ENCODE peak calls at places on chromosomes 3 and 15, in ten cellular contexts. One of them, this sample, is unnamed.

GRCh38 chr3:25283596-25283995 is 144.5 kb upstream of the RARB start:
- DNase-seq in foreskin fibroblast: no peak
- DNase-seq in OCI-LY7: no peak
- DNase-seq in adrenal gland: no peak
- DNase-seq in astrocyte of the spinal cord: no peak
- DNase-seq in MCF 10A: no peak
- DNase-seq in PC-9: no peak
- DNase-seq in suprapubic skin: no peak
- DNase-seq in cardiac fibroblast: no peak
- DNase-seq in endothelial cell: no peak
- DNase-seq in this sample: no peak

GRCh38 chr15:62110000-62110851 is 43.4 kb downstream of the C2CD4A start:
- DNase-seq in foreskin fibroblast: peak
- DNase-seq in OCI-LY7: no peak
- DNase-seq in adrenal gland: peak
- DNase-seq in astrocyte of the spinal cord: peak
- DNase-seq in MCF 10A: peak
- DNase-seq in PC-9: no peak
- DNase-seq in suprapubic skin: no peak
- DNase-seq in cardiac fibroblast: peak
- DNase-seq in endothelial cell: no peak
- DNase-seq in this sample: peak

GRCh38 chr15:56460947-56461346 is 4.0 kb downstream of the MNS1 start:
- DNase-seq in foreskin fibroblast: no peak
- DNase-seq in OCI-LY7: peak
- DNase-seq in adrenal gland: no peak
- DNase-seq in astrocyte of the spinal cord: no peak
- DNase-seq in MCF 10A: no peak
- DNase-seq in PC-9: no peak
- DNase-seq in suprapubic skin: no peak
- DNase-seq in cardiac fibroblast: no peak
- DNase-seq in endothelial cell: no peak
- DNase-seq in this sample: no peak

GRCh38 chr3:148092624-148093194 is 605.0 kb upstream of the AGTR1 start:
- DNase-seq in foreskin fibroblast: no peak
- DNase-seq in OCI-LY7: no peak
- DNase-seq in adrenal gland: no peak
- DNase-seq in astrocyte of the spinal cord: no peak
- DNase-seq in MCF 10A: no peak
- DNase-seq in PC-9: no peak
- DNase-seq in suprapubic skin: no peak
- DNase-seq in cardiac fibroblast: no peak
- DNase-seq in endothelial cell: no peak
- DNase-seq in this sample: no peak

GRCh38 chr15:93040288-93041158 is 48.5 kb downstream of the RGMA start:
- DNase-seq in foreskin fibroblast: no peak
- DNase-seq in OCI-LY7: no peak
- DNase-seq in adrenal gland: no peak
- DNase-seq in astrocyte of the spinal cord: no peak
- DNase-seq in MCF 10A: no peak
- DNase-seq in PC-9: no peak
- DNase-seq in suprapubic skin: no peak
- DNase-seq in cardiac fibroblast: no peak
- DNase-seq in endothelial cell: no peak
- DNase-seq in this sample: peak

GRCh38 chr3:46927718-46928073 is 48.8 kb downstream of the CCDC12 start:
- DNase-seq in foreskin fibroblast: no peak
- DNase-seq in OCI-LY7: no peak
- DNase-seq in adrenal gland: no peak
- DNase-seq in astrocyte of the spinal cord: no peak
- DNase-seq in MCF 10A: no peak
- DNase-seq in PC-9: no peak
- DNase-seq in suprapubic skin: no peak
- DNase-seq in cardiac fibroblast: no peak
- DNase-seq in endothelial cell: no peak
- DNase-seq in this sample: no peak

GRCh38 chr3:101868534-101869464 is 19.5 kb downstream of the NFKBIZ start:
- DNase-seq in foreskin fibroblast: peak
- DNase-seq in OCI-LY7: no peak
- DNase-seq in adrenal gland: no peak
- DNase-seq in astrocyte of the spinal cord: peak
- DNase-seq in MCF 10A: peak
- DNase-seq in PC-9: peak
- DNase-seq in suprapubic skin: no peak
- DNase-seq in cardiac fibroblast: peak
- DNase-seq in endothelial cell: no peak
- DNase-seq in this sample: no peak

GRCh38 chr3:149658444-149659172 is 783 bp upstream of the WWTR1 start:
- DNase-seq in foreskin fibroblast: peak
- DNase-seq in OCI-LY7: no peak
- DNase-seq in adrenal gland: peak
- DNase-seq in astrocyte of the spinal cord: peak
- DNase-seq in MCF 10A: peak
- DNase-seq in PC-9: peak
- DNase-seq in suprapubic skin: peak
- DNase-seq in cardiac fibroblast: peak
- DNase-seq in endothelial cell: peak
- DNase-seq in this sample: peak

GRCh38 chr3:40877651-40878463 is 321.4 kb upstream of the CTNNB1 start:
- DNase-seq in foreskin fibroblast: no peak
- DNase-seq in OCI-LY7: no peak
- DNase-seq in adrenal gland: peak
- DNase-seq in astrocyte of the spinal cord: peak
- DNase-seq in MCF 10A: peak
- DNase-seq in PC-9: no peak
- DNase-seq in suprapubic skin: peak
- DNase-seq in cardiac fibroblast: peak
- DNase-seq in endothelial cell: no peak
- DNase-seq in this sample: no peak

GRCh38 chr3:99442599-99442998 is 195.8 kb upstream of the COL8A1 start:
- DNase-seq in foreskin fibroblast: no peak
- DNase-seq in OCI-LY7: no peak
- DNase-seq in adrenal gland: no peak
- DNase-seq in astrocyte of the spinal cord: no peak
- DNase-seq in MCF 10A: no peak
- DNase-seq in PC-9: no peak
- DNase-seq in suprapubic skin: no peak
- DNase-seq in cardiac fibroblast: no peak
- DNase-seq in endothelial cell: no peak
- DNase-seq in this sample: no peak

GRCh38 chr3:15557511-15557946 is 36.0 kb upstream of the COLQ start:
- DNase-seq in foreskin fibroblast: peak
- DNase-seq in OCI-LY7: peak
- DNase-seq in adrenal gland: peak
- DNase-seq in astrocyte of the spinal cord: peak
- DNase-seq in MCF 10A: peak
- DNase-seq in PC-9: peak
- DNase-seq in suprapubic skin: no peak
- DNase-seq in cardiac fibroblast: peak
- DNase-seq in endothelial cell: peak
- DNase-seq in this sample: peak

GRCh38 chr15:62603757-62604156 is 438.7 kb upstream of the C2CD4B start:
- DNase-seq in foreskin fibroblast: peak
- DNase-seq in OCI-LY7: no peak
- DNase-seq in adrenal gland: no peak
- DNase-seq in astrocyte of the spinal cord: no peak
- DNase-seq in MCF 10A: peak
- DNase-seq in PC-9: peak
- DNase-seq in suprapubic skin: no peak
- DNase-seq in cardiac fibroblast: peak
- DNase-seq in endothelial cell: no peak
- DNase-seq in this sample: no peak

GRCh38 chr3:86772699-86773098 is 218.2 kb downstream of the VGLL3 start:
- DNase-seq in foreskin fibroblast: no peak
- DNase-seq in OCI-LY7: no peak
- DNase-seq in adrenal gland: no peak
- DNase-seq in astrocyte of the spinal cord: no peak
- DNase-seq in MCF 10A: no peak
- DNase-seq in PC-9: no peak
- DNase-seq in suprapubic skin: no peak
- DNase-seq in cardiac fibroblast: no peak
- DNase-seq in endothelial cell: no peak
- DNase-seq in this sample: no peak

GRCh38 chr3:86771741-86772512 is 219.0 kb downstream of the VGLL3 start:
- DNase-seq in foreskin fibroblast: no peak
- DNase-seq in OCI-LY7: no peak
- DNase-seq in adrenal gland: no peak
- DNase-seq in astrocyte of the spinal cord: no peak
- DNase-seq in MCF 10A: no peak
- DNase-seq in PC-9: no peak
- DNase-seq in suprapubic skin: no peak
- DNase-seq in cardiac fibroblast: no peak
- DNase-seq in endothelial cell: no peak
- DNase-seq in this sample: no peak

DNA sequence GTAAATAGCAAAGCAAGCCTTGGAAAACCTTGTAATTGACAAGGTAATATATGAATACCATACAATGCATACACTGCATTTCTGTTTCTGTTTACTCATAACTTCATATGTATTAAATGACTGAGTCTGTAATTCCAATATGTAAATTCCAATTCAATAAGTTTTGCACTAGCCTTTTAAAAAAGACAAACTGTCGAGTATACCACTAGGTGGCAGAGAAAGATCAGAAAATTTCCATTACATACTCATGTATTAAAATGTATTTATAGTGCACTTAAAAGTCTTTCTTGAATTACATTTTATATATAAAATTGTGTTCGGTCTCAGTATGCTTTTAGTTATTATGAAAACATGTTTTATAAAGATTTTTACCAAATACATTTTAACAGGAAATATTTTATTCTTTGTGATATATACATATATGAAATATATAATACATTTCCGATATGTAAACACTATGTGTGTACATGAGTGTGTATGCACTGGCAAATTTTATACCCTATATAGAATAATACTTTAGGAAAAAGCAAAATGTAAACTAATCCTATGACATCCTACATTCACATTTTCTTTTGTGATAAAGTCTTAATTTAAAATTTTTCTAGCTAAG is 216.8 kb downstream of the VGLL3 start:
- DNase-seq in foreskin fibroblast: peak
- DNase-seq in OCI-LY7: peak
- DNase-seq in adrenal gland: no peak
- DNase-seq in astrocyte of the spinal cord: peak
- DNase-seq in MCF 10A: peak
- DNase-seq in PC-9: no peak
- DNase-seq in suprapubic skin: no peak
- DNase-seq in cardiac fibroblast: peak
- DNase-seq in endothelial cell: no peak
- DNase-seq in this sample: no peak
- TF ChIP-seq CTCF in foreskin fibroblast: peak
- TF ChIP-seq CTCF in OCI-LY7: peak
- TF ChIP-seq CTCF in adrenal gland: peak
- TF ChIP-seq CTCF in astrocyte of the spinal cord: peak
- TF ChIP-seq CTCF in MCF 10A: peak
- TF ChIP-seq CTCF in PC-9: peak
- TF ChIP-seq CTCF in suprapubic skin: peak
- TF ChIP-seq CTCF in cardiac fibroblast: peak
- TF ChIP-seq CTCF in endothelial cell: peak
- TF ChIP-seq CTCF in this sample: peak

DNA sequence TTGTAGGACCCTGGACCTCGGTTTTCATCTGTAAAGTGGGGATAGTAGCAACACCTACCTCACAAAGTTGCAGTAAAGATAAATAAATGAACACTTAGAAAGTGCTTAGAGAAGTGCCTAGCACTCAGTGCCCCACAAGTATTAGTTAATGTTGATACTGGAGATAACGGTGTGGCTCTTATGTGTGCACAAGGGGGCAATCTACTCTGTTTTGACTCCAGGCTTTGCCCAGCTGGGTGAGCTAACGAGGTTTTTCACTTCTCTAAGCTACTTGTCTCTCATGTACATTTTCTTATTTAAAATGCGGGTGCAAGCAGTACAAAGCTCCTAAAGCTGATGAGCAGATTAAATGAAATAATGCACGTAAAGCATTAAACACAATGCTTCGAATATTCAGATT is 193.5 kb upstream of the ICE2 start:
- DNase-seq in foreskin fibroblast: no peak
- DNase-seq in OCI-LY7: no peak
- DNase-seq in adrenal gland: no peak
- DNase-seq in astrocyte of the spinal cord: no peak
- DNase-seq in MCF 10A: no peak
- DNase-seq in PC-9: no peak
- DNase-seq in suprapubic skin: no peak
- DNase-seq in cardiac fibroblast: no peak
- DNase-seq in endothelial cell: no peak
- DNase-seq in this sample: no peak
- TF ChIP-seq CTCF in foreskin fibroblast: no peak
- TF ChIP-seq CTCF in OCI-LY7: peak
- TF ChIP-seq CTCF in adrenal gland: no peak
- TF ChIP-seq CTCF in astrocyte of the spinal cord: no peak
- TF ChIP-seq CTCF in MCF 10A: no peak
- TF ChIP-seq CTCF in PC-9: no peak
- TF ChIP-seq CTCF in suprapubic skin: no peak
- TF ChIP-seq CTCF in cardiac fibroblast: no peak
- TF ChIP-seq CTCF in endothelial cell: no peak
- TF ChIP-seq CTCF in this sample: no peak

DNA sequence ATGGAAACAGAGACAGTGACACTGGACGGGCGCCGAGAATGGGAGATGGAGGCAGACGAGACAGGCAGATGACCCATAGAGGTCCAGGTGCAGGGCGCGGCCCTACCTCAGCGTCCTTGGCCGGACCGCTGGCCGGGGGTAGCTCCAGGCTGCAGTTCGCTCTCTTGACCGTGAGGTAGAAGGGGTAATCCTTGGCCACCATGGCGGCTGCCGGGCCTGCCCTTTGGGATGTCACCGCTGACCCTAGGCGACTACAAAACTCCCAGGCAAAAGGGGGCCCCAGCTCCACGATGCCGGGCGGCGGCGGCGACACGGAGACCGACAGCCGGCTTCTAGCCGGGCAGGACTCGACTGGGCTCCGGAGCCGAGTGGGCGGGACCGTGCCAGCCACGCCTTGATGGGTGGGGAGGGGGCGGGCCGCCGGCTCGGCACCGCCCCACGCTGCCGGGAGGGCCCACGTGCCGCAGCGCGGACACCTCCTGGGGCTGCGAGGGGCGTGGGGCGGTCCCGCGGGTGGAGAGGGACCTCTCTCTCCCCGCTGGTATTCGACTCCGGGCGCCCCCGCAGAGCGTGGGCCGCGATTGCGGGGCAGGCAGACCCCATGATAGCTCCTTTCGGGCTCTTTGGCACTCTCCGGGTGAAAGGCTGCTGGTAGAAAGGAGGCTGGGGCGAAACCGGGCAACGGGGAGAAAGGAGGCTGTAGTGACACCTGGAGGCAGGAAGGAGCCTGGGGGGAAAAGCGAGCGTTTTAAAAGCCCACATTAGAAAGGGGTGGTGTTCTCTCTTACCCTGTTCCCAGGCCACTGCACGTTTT is at the start of gene ARHGEF3:
- DNase-seq in foreskin fibroblast: peak
- DNase-seq in OCI-LY7: peak
- DNase-seq in adrenal gland: peak
- DNase-seq in astrocyte of the spinal cord: peak
- DNase-seq in MCF 10A: peak
- DNase-seq in PC-9: peak
- DNase-seq in suprapubic skin: peak
- DNase-seq in cardiac fibroblast: peak
- DNase-seq in endothelial cell: peak
- DNase-seq in this sample: peak
- TF ChIP-seq CTCF in foreskin fibroblast: peak
- TF ChIP-seq CTCF in OCI-LY7: peak
- TF ChIP-seq CTCF in adrenal gland: peak
- TF ChIP-seq CTCF in astrocyte of the spinal cord: peak
- TF ChIP-seq CTCF in MCF 10A: peak
- TF ChIP-seq CTCF in PC-9: peak
- TF ChIP-seq CTCF in suprapubic skin: no peak
- TF ChIP-seq CTCF in cardiac fibroblast: peak
- TF ChIP-seq CTCF in endothelial cell: peak
- TF ChIP-seq CTCF in this sample: peak

GRCh38 chr3:57029924-57030323 is 30.5 kb upstream of the SPATA12 start:
- DNase-seq in foreskin fibroblast: no peak
- DNase-seq in OCI-LY7: peak
- DNase-seq in adrenal gland: peak
- DNase-seq in astrocyte of the spinal cord: no peak
- DNase-seq in MCF 10A: no peak
- DNase-seq in PC-9: no peak
- DNase-seq in suprapubic skin: no peak
- DNase-seq in cardiac fibroblast: no peak
- DNase-seq in endothelial cell: no peak
- DNase-seq in this sample: peak
- TF ChIP-seq CTCF in foreskin fibroblast: no peak
- TF ChIP-seq CTCF in OCI-LY7: no peak
- TF ChIP-seq CTCF in adrenal gland: no peak
- TF ChIP-seq CTCF in astrocyte of the spinal cord: no peak
- TF ChIP-seq CTCF in MCF 10A: no peak
- TF ChIP-seq CTCF in PC-9: no peak
- TF ChIP-seq CTCF in suprapubic skin: no peak
- TF ChIP-seq CTCF in cardiac fibroblast: no peak
- TF ChIP-seq CTCF in endothelial cell: no peak
- TF ChIP-seq CTCF in this sample: no peak